ENCODE peak calls at places on chromosomes 2 and 18, in four cellular contexts. One of them, this sample, is unnamed. For H3K9me1, the result is how much of the 10 kb centered on the place peaks cover.

GRCh38 chr18:44840053-44840826 is 159.6 kb downstream of the SETBP1 start:
- DNase-seq in K562: no peak
- DNase-seq in IMR-90: no peak
- DNase-seq in keratinocyte: no peak
- DNase-seq in this sample: no peak

GRCh38 chr18:80159713-80160636 is 50.9 kb downstream of the ADNP2 start:
- DNase-seq in K562: no peak
- DNase-seq in IMR-90: no peak
- DNase-seq in keratinocyte: no peak
- DNase-seq in this sample: peak

GRCh38 chr2:239143858-239144712 is 256.7 kb downstream of the HDAC4 start:
- DNase-seq in K562: peak
- DNase-seq in IMR-90: peak
- DNase-seq in keratinocyte: no peak
- DNase-seq in this sample: peak

GRCh38 chr2:188244383-188244782 is 47.3 kb upstream of the GULP1 start:
- DNase-seq in K562: no peak
- DNase-seq in IMR-90: peak
- DNase-seq in keratinocyte: no peak
- DNase-seq in this sample: no peak

GRCh38 chr18:66872277-66872676 is 268.4 kb upstream of the CDH19 start:
- DNase-seq in K562: no peak
- DNase-seq in IMR-90: no peak
- DNase-seq in keratinocyte: no peak
- DNase-seq in this sample: peak

GRCh38 chr2:152243723-152244122 is 68.2 kb upstream of the STAM2 start:
- DNase-seq in K562: no peak
- DNase-seq in IMR-90: no peak
- DNase-seq in keratinocyte: no peak
- DNase-seq in this sample: peak

GRCh38 chr18:63970803-63971191 is 916 bp downstream of the SERPINB8 start:
- DNase-seq in K562: no peak
- DNase-seq in IMR-90: peak
- DNase-seq in keratinocyte: no peak
- DNase-seq in this sample: no peak

GRCh38 chr2:207791579-207792243 is 22.0 kb upstream of the FZD5 start:
- DNase-seq in K562: no peak
- DNase-seq in IMR-90: no peak
- DNase-seq in keratinocyte: no peak
- DNase-seq in this sample: no peak

GRCh38 chr2:74894261-74895030 is 60.5 kb downstream of the HK2 start:
- DNase-seq in K562: no peak
- DNase-seq in IMR-90: peak
- DNase-seq in keratinocyte: no peak
- DNase-seq in this sample: no peak

GRCh38 chr2:108612153-108612513 is 77.9 kb downstream of the LIMS1 start:
- DNase-seq in K562: no peak
- DNase-seq in IMR-90: peak
- DNase-seq in keratinocyte: no peak
- DNase-seq in this sample: no peak

GRCh38 chr18:58803978-58804377 is 60.7 kb upstream of the ZNF532 start:
- DNase-seq in K562: no peak
- DNase-seq in IMR-90: no peak
- DNase-seq in keratinocyte: no peak
- DNase-seq in this sample: no peak

GRCh38 chr2:160407393-160408204 is 86.0 kb downstream of the RBMS1 start:
- DNase-seq in K562: peak
- DNase-seq in IMR-90: peak
- DNase-seq in keratinocyte: no peak
- DNase-seq in this sample: peak

GRCh38 chr18:28045176-28045810 is 131.6 kb downstream of the CDH2 start:
- DNase-seq in K562: no peak
- DNase-seq in IMR-90: peak
- DNase-seq in keratinocyte: no peak
- DNase-seq in this sample: peak

GRCh38 chr2:173652311-173652710 is 297.6 kb downstream of the CDCA7 start:
- DNase-seq in K562: no peak
- DNase-seq in IMR-90: peak
- DNase-seq in keratinocyte: peak
- DNase-seq in this sample: no peak

GRCh38 chr2:179751184-179751809 is 110.1 kb downstream of the ZNF385B start:
- DNase-seq in K562: no peak
- DNase-seq in IMR-90: peak
- DNase-seq in keratinocyte: no peak
- DNase-seq in this sample: peak

GRCh38 chr2:110729106-110729505 is 3.3 kb upstream of the ACOXL start:
- DNase-seq in K562: peak
- DNase-seq in IMR-90: no peak
- DNase-seq in keratinocyte: no peak
- DNase-seq in this sample: no peak

GRCh38 chr2:171762879-171763573 is 75.8 kb downstream of the DYNC1I2 start:
- DNase-seq in K562: no peak
- DNase-seq in IMR-90: peak
- DNase-seq in keratinocyte: no peak
- DNase-seq in this sample: no peak

GRCh38 chr2:234580686-234581085 is 83.8 kb upstream of the ARL4C start:
- DNase-seq in K562: no peak
- DNase-seq in IMR-90: peak
- DNase-seq in keratinocyte: no peak
- DNase-seq in this sample: no peak

GRCh38 chr18:5970032-5970431 is 74.7 kb upstream of the TMEM200C start:
- DNase-seq in K562: no peak
- DNase-seq in IMR-90: no peak
- DNase-seq in keratinocyte: no peak
- DNase-seq in this sample: no peak

GRCh38 chr2:238299803-238300202 is 11.4 kb upstream of the PER2 start:
- DNase-seq in K562: no peak
- DNase-seq in IMR-90: no peak
- DNase-seq in keratinocyte: no peak
- DNase-seq in this sample: no peak

GRCh38 chr2:237700583-237701032 is 73.2 kb downstream of the LRRFIP1 start:
- DNase-seq in K562: no peak
- DNase-seq in IMR-90: peak
- DNase-seq in keratinocyte: no peak
- DNase-seq in this sample: peak

GRCh38 chr2:119240311-119241204 is 16.9 kb downstream of the STEAP3 start:
- DNase-seq in K562: no peak
- DNase-seq in IMR-90: peak
- DNase-seq in keratinocyte: no peak
- DNase-seq in this sample: no peak

GRCh38 chr2:15766911-15767597 is 173.3 kb upstream of the MYCN start:
- DNase-seq in K562: no peak
- DNase-seq in IMR-90: no peak
- DNase-seq in keratinocyte: no peak
- DNase-seq in this sample: no peak

GRCh38 chr2:219508444-219508734 is 5.9 kb upstream of the ASIC4 start:
- DNase-seq in K562: no peak
- DNase-seq in IMR-90: no peak
- DNase-seq in keratinocyte: no peak
- DNase-seq in this sample: no peak

GRCh38 chr2:28567076-28567471 is 71.2 kb downstream of the PLB1 start:
- DNase-seq in K562: no peak
- DNase-seq in IMR-90: no peak
- DNase-seq in keratinocyte: no peak
- DNase-seq in this sample: no peak

GRCh38 chr2:132623096-132623839 is 46.7 kb downstream of the LYPD1 start:
- DNase-seq in K562: no peak
- DNase-seq in IMR-90: peak
- DNase-seq in keratinocyte: no peak
- DNase-seq in this sample: peak

GRCh38 chr2:75716406-75716805 is 5.7 kb upstream of the GCFC2 start:
- DNase-seq in K562: no peak
- DNase-seq in IMR-90: no peak
- DNase-seq in keratinocyte: no peak
- DNase-seq in this sample: peak

GRCh38 chr2:150620860-150621259 is 133.4 kb upstream of the RND3 start:
- DNase-seq in K562: no peak
- DNase-seq in IMR-90: peak
- DNase-seq in keratinocyte: no peak
- DNase-seq in this sample: no peak

GRCh38 chr2:150619607-150620330 is 132.3 kb upstream of the RND3 start:
- DNase-seq in K562: no peak
- DNase-seq in IMR-90: peak
- DNase-seq in keratinocyte: no peak
- DNase-seq in this sample: peak

GRCh38 chr2:150620371-150620770 is 132.9 kb upstream of the RND3 start:
- DNase-seq in K562: no peak
- DNase-seq in IMR-90: no peak
- DNase-seq in keratinocyte: no peak
- DNase-seq in this sample: peak

GRCh38 chr2:150617351-150617750 is 129.9 kb upstream of the RND3 start:
- DNase-seq in K562: no peak
- DNase-seq in IMR-90: no peak
- DNase-seq in keratinocyte: no peak
- DNase-seq in this sample: no peak

DNA sequence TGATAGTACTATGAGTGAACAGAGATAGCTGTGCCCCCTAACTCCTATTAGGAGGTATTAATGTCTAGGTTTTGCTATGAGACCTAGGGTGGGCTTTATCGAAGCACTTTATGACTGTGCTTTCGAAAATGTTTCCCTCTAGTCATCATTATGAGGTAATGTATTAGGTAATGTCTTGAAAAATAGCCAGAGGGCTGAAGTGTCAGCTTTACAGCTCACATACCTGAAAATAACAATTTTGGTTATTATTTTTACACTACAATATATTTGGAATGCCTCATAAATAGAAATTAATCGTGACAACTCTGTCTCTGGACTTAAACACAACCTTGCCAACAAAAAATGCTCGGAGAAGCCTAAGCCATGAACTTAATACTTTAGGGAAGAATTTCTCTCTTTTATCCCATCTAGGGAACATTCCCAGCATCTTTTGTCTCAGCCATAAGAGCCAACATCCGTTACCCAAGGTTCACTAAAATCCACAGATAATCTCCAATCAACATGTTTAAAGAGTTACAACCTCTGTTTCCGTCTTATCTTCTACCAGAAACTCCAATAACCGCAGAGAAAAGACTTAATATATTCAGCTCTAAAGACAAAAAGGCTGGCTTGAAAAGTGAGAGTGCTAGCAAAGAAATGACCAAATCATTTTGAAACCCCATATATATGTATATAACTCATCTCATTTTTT is 130.9 kb upstream of the RND3 start:
- DNase-seq in K562: no peak
- DNase-seq in IMR-90: peak
- DNase-seq in keratinocyte: no peak
- DNase-seq in this sample: no peak
- H3K9me1 ChIP-seq in K562: under half
- H3K9me1 ChIP-seq in IMR-90: under half
- H3K9me1 ChIP-seq in keratinocyte: under half
- H3K9me1 ChIP-seq in this sample: under half

GRCh38 chr2:66843856-66844255 is 408.9 kb downstream of the MEIS1 start:
- DNase-seq in K562: no peak
- DNase-seq in IMR-90: no peak
- DNase-seq in keratinocyte: no peak
- DNase-seq in this sample: no peak
- H3K9me1 ChIP-seq in K562: under half
- H3K9me1 ChIP-seq in IMR-90: under half
- H3K9me1 ChIP-seq in keratinocyte: under half
- H3K9me1 ChIP-seq in this sample: under half

DNA sequence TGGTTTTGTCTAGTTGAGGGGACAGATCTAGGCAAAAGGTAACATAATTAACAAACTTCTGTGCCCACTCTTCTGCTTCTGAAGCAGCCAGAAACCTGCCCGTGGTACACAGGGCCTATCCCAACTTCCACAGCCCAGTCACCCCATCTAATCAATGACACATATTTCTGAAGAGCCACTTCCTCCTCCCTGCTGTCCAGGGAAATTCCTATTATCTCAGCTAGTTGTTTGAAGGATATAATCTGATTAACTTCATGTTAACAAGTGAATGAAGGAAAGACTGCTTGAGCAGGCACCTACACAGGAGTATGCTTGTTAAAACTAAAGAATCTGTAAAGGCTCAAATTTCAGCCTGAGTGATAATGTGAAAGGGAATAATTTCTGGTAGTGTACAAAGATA is 61.4 kb downstream of the CCDC148 start:
- DNase-seq in K562: no peak
- DNase-seq in IMR-90: no peak
- DNase-seq in keratinocyte: no peak
- DNase-seq in this sample: no peak
- H3K9me1 ChIP-seq in K562: under half
- H3K9me1 ChIP-seq in IMR-90: under half
- H3K9me1 ChIP-seq in keratinocyte: under half
- H3K9me1 ChIP-seq in this sample: under half

GRCh38 chr2:35374845-35375244 is 980.7 kb upstream of the CRIM1 start:
- DNase-seq in K562: no peak
- DNase-seq in IMR-90: no peak
- DNase-seq in keratinocyte: no peak
- DNase-seq in this sample: no peak
- H3K9me1 ChIP-seq in K562: under half
- H3K9me1 ChIP-seq in IMR-90: under half
- H3K9me1 ChIP-seq in keratinocyte: under half
- H3K9me1 ChIP-seq in this sample: under half

DNA sequence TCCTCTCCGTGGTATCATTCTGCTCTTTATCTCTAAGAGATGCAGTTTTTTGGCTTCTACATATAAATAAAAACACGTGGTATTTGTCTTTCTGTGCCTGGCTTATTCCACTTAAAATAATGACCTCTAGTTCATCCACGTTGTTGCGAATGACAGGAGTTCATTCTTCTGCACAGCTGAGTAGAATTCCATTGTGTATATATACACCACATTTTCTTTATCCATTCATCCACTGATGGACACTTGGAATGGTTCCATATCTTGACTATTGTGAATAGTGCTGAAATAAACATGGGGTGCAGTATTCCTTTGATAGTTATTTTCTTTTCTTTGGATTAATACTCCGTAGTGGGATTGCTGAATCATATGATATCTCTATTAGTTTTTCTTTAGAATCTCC is 262.3 kb downstream of the SOX11 start:
- DNase-seq in K562: no peak
- DNase-seq in IMR-90: no peak
- DNase-seq in keratinocyte: no peak
- DNase-seq in this sample: no peak
- H3K9me1 ChIP-seq in K562: under half
- H3K9me1 ChIP-seq in IMR-90: under half
- H3K9me1 ChIP-seq in keratinocyte: under half
- H3K9me1 ChIP-seq in this sample: under half

DNA sequence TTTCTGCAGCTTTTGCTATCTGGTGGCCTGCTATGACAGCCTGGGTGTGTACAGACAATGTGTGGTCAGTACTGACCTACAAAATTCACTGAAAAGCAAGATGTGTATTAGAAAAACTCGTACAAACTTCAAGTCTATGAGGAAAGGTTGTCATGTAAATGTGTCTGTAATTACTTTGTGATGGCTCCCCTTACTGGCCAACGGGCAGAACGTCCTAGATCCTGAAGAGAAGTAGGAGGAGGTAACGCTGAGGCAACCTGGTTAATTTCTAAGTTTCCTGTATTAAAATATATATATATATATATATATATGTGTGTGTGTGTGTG is 95.5 kb downstream of the GALNT3 start:
- DNase-seq in K562: no peak
- DNase-seq in IMR-90: peak
- DNase-seq in keratinocyte: no peak
- DNase-seq in this sample: peak
- H3K9me1 ChIP-seq in K562: under half
- H3K9me1 ChIP-seq in IMR-90: under half
- H3K9me1 ChIP-seq in keratinocyte: under half
- H3K9me1 ChIP-seq in this sample: under half

GRCh38 chr2:70852824-70853223 is 17.2 kb upstream of the CD207 start:
- DNase-seq in K562: no peak
- DNase-seq in IMR-90: no peak
- DNase-seq in keratinocyte: no peak
- DNase-seq in this sample: no peak
- H3K9me1 ChIP-seq in K562: under half
- H3K9me1 ChIP-seq in IMR-90: under half
- H3K9me1 ChIP-seq in keratinocyte: under half
- H3K9me1 ChIP-seq in this sample: under half

This sample was measured in endothelial cell of umbilical vein.